ENCODE peak calls at places on chromosomes 7 and 10, in five cellular contexts. M is EL, D is dorsolateral prefrontal cortex, L is foreskin keratinocyte, N is IMR-90. Q is an unnamed sample.

GRCh38 chr7:30841025-30841735 is 70.0 kb downstream of the MINDY4 start:
- DNase-seq in M (no peak), D (no peak), L (no peak), N (no peak), Q (no peak)

GRCh38 chr7:100887186-100887954 is 2.1 kb downstream of the UFSP1 start:
- DNase-seq in M (no peak), D (no peak), L (no peak), N (no peak), Q (no peak)

GRCh38 chr10:120950103-120950561 is 99.0 kb downstream of the WDR11 start:
- DNase-seq in M (no peak), D (no peak), L (peak), N (peak), Q (no peak)

GRCh38 chr10:132188331-132188730 is 1.6 kb downstream of the DPYSL4 start:
- DNase-seq in M (no peak), D (no peak), L (no peak), N (no peak), Q (no peak)

GRCh38 chr7:69598487-69599148 is 343 bp downstream of the AUTS2 start:
- DNase-seq in M (peak), D (no peak), L (no peak), N (no peak), Q (peak)

GRCh38 chr7:134458806-134459698 is at the start of gene AKR1B1:
- DNase-seq in M (peak), D (peak), L (peak), N (peak), Q (peak)

GRCh38 chr10:79202188-79203013 is 133.6 kb downstream of the ZMIZ1 start:
- DNase-seq in M (peak), D (no peak), L (no peak), N (peak), Q (no peak)

GRCh38 chr7:5462216-5462615 is 38.6 kb upstream of the TNRC18 start:
- DNase-seq in M (no peak), D (no peak), L (no peak), N (no peak), Q (no peak)

GRCh38 chr7:51471199-51472016 is 154.8 kb upstream of the COBL start:
- DNase-seq in M (no peak), D (peak), L (no peak), N (no peak), Q (no peak)

GRCh38 chr10:5559642-5560141 is 34.9 kb downstream of the CALML3 start:
- DNase-seq in M (peak), D (peak), L (no peak), N (peak), Q (no peak)

GRCh38 chr10:117960345-117960744 is 86.4 kb downstream of the RAB11FIP2 start:
- DNase-seq in M (no peak), D (no peak), L (no peak), N (peak), Q (no peak)

GRCh38 chr10:103153765-103154197 is 39.3 kb downstream of the NT5C2 start:
- DNase-seq in M (peak), D (no peak), L (no peak), N (peak), Q (no peak)

GRCh38 chr10:94361161-94361794 is 1.5 kb downstream of the NOC3L start:
- DNase-seq in M (peak), D (no peak), L (peak), N (no peak), Q (peak)

GRCh38 chr10:86650151-86650550 is 4.2 kb upstream of the OPN4 start:
- DNase-seq in M (no peak), D (no peak), L (no peak), N (no peak), Q (no peak)

GRCh38 chr10:117214401-117214800 is 17.1 kb downstream of the KCNK18 start:
- DNase-seq in M (peak), D (no peak), L (peak), N (peak), Q (peak)

GRCh38 chr10:72140850-72141249 is 52.5 kb upstream of the SPOCK2 start:
- DNase-seq in M (no peak), D (no peak), L (no peak), N (no peak), Q (no peak)

GRCh38 chr7:19665399-19666008 is 43.3 kb downstream of the POLR1F start:
- DNase-seq in M (peak), D (no peak), L (no peak), N (peak), Q (peak)

GRCh38 chr10:866577-866941 is 64.9 kb downstream of the LARP4B start:
- DNase-seq in M (no peak), D (no peak), L (no peak), N (no peak), Q (no peak)

GRCh38 chr7:150453186-150453585 is 2.8 kb downstream of the GIMAP8 start:
- DNase-seq in M (no peak), D (no peak), L (no peak), N (no peak), Q (no peak)

GRCh38 chr7:35736725-35737124 is 41.8 kb upstream of the HERPUD2 start:
- DNase-seq in M (peak), D (no peak), L (peak), N (peak), Q (peak)

GRCh38 chr10:30747633-30748032 is 118.1 kb upstream of the LYZL2 start:
- DNase-seq in M (peak), D (no peak), L (no peak), N (peak), Q (no peak)

GRCh38 chr7:113622796-113623195 is 296.0 kb downstream of the PPP1R3A start:
- DNase-seq in M (no peak), D (no peak), L (no peak), N (no peak), Q (no peak)

GRCh38 chr7:92255308-92255707 is 9.5 kb downstream of the ANKIB1 start:
- DNase-seq in M (peak), D (no peak), L (peak), N (peak), Q (no peak)

GRCh38 chr7:155948845-155949244 is 136.6 kb upstream of the SHH start:
- DNase-seq in M (no peak), D (no peak), L (no peak), N (no peak), Q (no peak)

GRCh38 chr10:95513008-95513589 is 48.1 kb downstream of the SORBS1 start:
- DNase-seq in M (no peak), D (no peak), L (no peak), N (no peak), Q (no peak)

GRCh38 chr10:97319671-97320479 is 804 bp downstream of the FRAT1 start:
- DNase-seq in M (peak), D (peak), L (no peak), N (no peak), Q (peak)

GRCh38 chr10:75086278-75086934 is 25.1 kb upstream of the SAMD8 start:
- DNase-seq in M (no peak), D (no peak), L (no peak), N (no peak), Q (no peak)

GRCh38 chr7:156474241-156474743 is 166.3 kb upstream of the RNF32 start:
- DNase-seq in M (peak), D (no peak), L (no peak), N (peak), Q (peak)

GRCh38 chr10:71241114-71241898 is 28.9 kb downstream of the UNC5B start:
- DNase-seq in M (peak), D (no peak), L (no peak), N (peak), Q (no peak)

GRCh38 chr10:62266611-62267010 is 2.0 kb downstream of the RTKN2 start:
- DNase-seq in M (no peak), D (no peak), L (no peak), N (no peak), Q (no peak)

GRCh38 chr7:100649826-100650565 is 6.3 kb downstream of the ACTL6B start:
- DNase-seq in M (no peak), D (no peak), L (no peak), N (no peak), Q (no peak)

GRCh38 chr7:99498546-99498944 is 1.5 kb downstream of the ZNF394 start:
- DNase-seq in M (no peak), D (no peak), L (no peak), N (no peak), Q (no peak)

GRCh38 chr7:46494026-46494425 is 573.0 kb upstream of the IGFBP3 start:
- DNase-seq in M (peak), D (no peak), L (peak), N (peak), Q (no peak)